ENCODE peak calls at places on chromosomes 6 and 20, in five cellular contexts. L, A, G, Y and K are unnamed samples.

GRCh38 chr6:135230702-135231468 is 49.8 kb downstream of the MYB start:
- DNase-seq in G (no peak), A (no peak), Y (peak), L (no peak), K (no peak)

GRCh38 chr6:56477241-56477640 is 165.4 kb downstream of the DST start:
- DNase-seq in A (no peak), L (no peak), G (no peak), Y (no peak), K (no peak)

GRCh38 chr6:54718541-54719023 is 128.0 kb upstream of the FAM83B start:
- DNase-seq in Y (no peak), L (peak), A (no peak), G (no peak), K (no peak)

GRCh38 chr6:139522471-139523220 is 148.2 kb upstream of the CITED2 start:
- DNase-seq in Y (no peak), G (no peak), L (no peak), A (no peak), K (no peak)

GRCh38 chr20:37522258-37523011 is 1.4 kb downstream of the NNAT start:
- DNase-seq in Y (peak), G (peak), L (no peak), A (peak), K (no peak)

GRCh38 chr20:25006431-25007167 is 14.0 kb upstream of the APMAP start:
- DNase-seq in G (peak), Y (no peak), L (no peak), A (peak), K (peak)

GRCh38 chr6:87155920-87156600 is 695 bp downstream of the ZNF292 start:
- DNase-seq in A (peak), G (peak), Y (peak), L (peak), K (peak)

GRCh38 chr6:142297996-142298753 is 3.6 kb upstream of the ADGRG6 start:
- DNase-seq in A (no peak), G (no peak), Y (peak), L (no peak), K (no peak)

GRCh38 chr6:4805553-4806307 is 29.5 kb downstream of the CDYL start:
- DNase-seq in L (peak), A (peak), Y (peak), G (peak), K (peak)

GRCh38 chr6:134247271-134247833 is 70.6 kb downstream of the SGK1 start:
- DNase-seq in A (no peak), L (peak), G (no peak), Y (no peak), K (no peak)

GRCh38 chr6:147648936-147649335 is 140.4 kb downstream of the SAMD5 start:
- DNase-seq in Y (peak), A (no peak), G (no peak), L (no peak), K (no peak)

GRCh38 chr6:760982-761955 is 68.3 kb upstream of the EXOC2 start:
- DNase-seq in G (no peak), Y (no peak), L (no peak), A (no peak), K (no peak)

GRCh38 chr20:325889-326644 is 715 bp downstream of the SOX12 start:
- DNase-seq in L (peak), G (peak), A (peak), Y (peak), K (peak)

GRCh38 chr6:78526432-78526831 is 340.9 kb upstream of the IRAK1BP1 start:
- DNase-seq in G (no peak), Y (no peak), A (no peak), L (no peak), K (no peak)

GRCh38 chr6:14231071-14231483 is 113.5 kb downstream of the CD83 start:
- DNase-seq in G (no peak), A (no peak), L (peak), Y (no peak), K (no peak)

DNA sequence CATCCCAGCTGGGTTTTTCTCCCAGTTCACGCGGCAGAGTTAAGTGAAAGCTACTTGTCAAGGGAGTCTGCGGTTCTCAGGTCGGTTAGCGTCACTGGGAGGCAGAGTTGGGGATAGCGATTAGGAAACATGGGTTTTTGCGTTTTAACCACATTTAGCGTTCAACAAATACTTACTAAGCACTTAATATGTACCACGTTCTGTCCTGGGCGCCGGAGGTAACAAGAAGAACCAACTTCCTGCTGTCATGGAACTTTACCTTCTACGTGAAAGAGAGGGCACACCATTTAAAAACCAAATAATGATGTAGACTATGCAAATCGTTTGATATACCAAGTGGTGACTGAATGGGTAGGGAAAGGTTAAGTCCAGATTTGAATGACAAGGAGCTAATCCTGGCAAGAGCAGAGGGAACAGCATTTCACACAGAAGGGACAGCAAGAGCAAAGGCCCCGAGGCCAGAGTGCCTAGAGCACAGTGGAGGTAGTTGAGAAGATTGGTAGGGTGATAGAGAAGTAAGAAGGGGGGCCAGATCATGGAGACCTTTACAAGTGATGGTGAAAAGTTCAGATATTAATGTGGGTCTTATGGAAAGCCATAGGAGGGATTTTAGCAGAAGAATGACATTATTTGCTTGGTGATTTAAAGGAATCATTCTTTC is 740 bp downstream of the RIOK1 start:
- DNase-seq in A (no peak), G (no peak), L (no peak), Y (no peak), K (no peak)
- TF ChIP-seq CTCF in A (no peak), G (peak), L (no peak), Y (peak), K (no peak)

GRCh38 chr6:151738960-151739359 is 68.5 kb upstream of the ESR1 start:
- DNase-seq in G (no peak), A (no peak), L (no peak), Y (no peak), K (no peak)
- TF ChIP-seq CTCF in G (peak), A (no peak), L (no peak), Y (peak), K (no peak)

GRCh38 chr20:40966103-40966502 is 62.5 kb upstream of the TOP1 start:
- DNase-seq in G (peak), A (peak), L (no peak), Y (no peak), K (no peak)
- TF ChIP-seq CTCF in G (peak), A (no peak), L (no peak), Y (peak), K (peak)

DNA sequence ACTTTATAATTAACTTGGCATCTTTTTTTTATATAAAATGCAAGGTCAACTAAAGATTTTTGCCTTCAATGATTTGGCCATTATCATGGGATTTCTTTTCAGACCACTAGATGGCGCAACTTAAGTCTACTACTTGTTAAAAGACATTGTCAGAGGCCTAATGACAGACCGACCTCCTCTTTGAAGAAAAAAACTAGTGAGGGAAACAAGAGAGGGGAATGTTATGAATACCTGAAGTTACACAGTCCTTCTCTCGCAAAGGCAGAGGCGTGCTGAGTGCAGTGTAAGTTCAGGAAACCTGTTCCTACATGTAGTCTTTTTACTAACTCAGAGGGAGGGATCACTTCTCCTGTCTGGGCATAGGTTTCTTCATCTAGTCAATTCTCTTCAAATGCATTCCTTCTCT is 9.3 kb downstream of the TRAPPC3L start:
- DNase-seq in L (peak), G (no peak), A (no peak), Y (peak), K (no peak)
- TF ChIP-seq CTCF in L (peak), G (peak), A (peak), Y (peak), K (peak)

DNA sequence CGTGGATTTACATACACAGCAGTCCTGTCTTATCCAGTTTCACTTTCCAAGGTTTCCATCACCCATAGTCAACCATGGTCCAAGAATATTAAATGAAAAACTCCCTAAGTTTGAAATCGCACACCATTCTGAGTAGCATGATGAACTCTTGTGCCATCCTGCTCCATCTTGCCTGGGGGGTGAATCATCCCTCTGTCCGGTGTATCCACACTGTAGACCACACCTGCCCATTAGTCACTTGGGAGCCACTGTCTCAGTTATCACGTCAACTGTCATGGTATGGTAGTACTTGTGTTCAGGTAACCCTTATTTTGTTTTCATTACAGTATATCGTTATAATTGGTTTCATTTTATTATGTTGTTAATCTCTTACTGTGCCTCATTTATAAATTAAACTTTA is 38.5 kb downstream of the PTGIS start:
- DNase-seq in G (no peak), L (no peak), A (no peak), Y (no peak), K (no peak)
- TF ChIP-seq CTCF in G (no peak), L (no peak), A (no peak), Y (no peak), K (no peak)